ENCODE peak calls at places on chromosomes 7 and 10, in nine cellular contexts. One of them, this sample, is unnamed.

GRCh38 chr7:80869385-80869784 is 49.5 kb downstream of the SEMA3C start:
- DNase-seq in esophagus muscularis mucosa: no peak
- DNase-seq in uterus: no peak
- DNase-seq in BJ: no peak
- DNase-seq in testis: no peak
- DNase-seq in omental fat pad: no peak
- DNase-seq in A673: no peak
- DNase-seq in A549: no peak
- DNase-seq in fibroblast of the aortic adventitia: no peak
- DNase-seq in this sample: no peak

GRCh38 chr7:140719711-140720110 is 23.2 kb downstream of the NDUFB2 start:
- DNase-seq in esophagus muscularis mucosa: no peak
- DNase-seq in uterus: no peak
- DNase-seq in BJ: no peak
- DNase-seq in testis: no peak
- DNase-seq in omental fat pad: no peak
- DNase-seq in A673: no peak
- DNase-seq in A549: no peak
- DNase-seq in fibroblast of the aortic adventitia: peak; percentile 13
- DNase-seq in this sample: no peak

GRCh38 chr7:92884218-92884617 is 47.8 kb upstream of the CDK6 start:
- DNase-seq in esophagus muscularis mucosa: no peak
- DNase-seq in uterus: no peak
- DNase-seq in BJ: no peak
- DNase-seq in testis: no peak
- DNase-seq in omental fat pad: no peak
- DNase-seq in A673: no peak
- DNase-seq in A549: no peak
- DNase-seq in fibroblast of the aortic adventitia: no peak
- DNase-seq in this sample: no peak

GRCh38 chr10:27695704-27696103 is 49.9 kb downstream of the MKX start:
- DNase-seq in esophagus muscularis mucosa: no peak
- DNase-seq in uterus: no peak
- DNase-seq in BJ: no peak
- DNase-seq in testis: no peak
- DNase-seq in omental fat pad: no peak
- DNase-seq in A673: no peak
- DNase-seq in A549: no peak
- DNase-seq in fibroblast of the aortic adventitia: no peak
- DNase-seq in this sample: no peak

GRCh38 chr7:116173051-116174028 is 37.0 kb upstream of the TES start:
- DNase-seq in esophagus muscularis mucosa: no peak
- DNase-seq in uterus: no peak
- DNase-seq in BJ: no peak
- DNase-seq in testis: no peak
- DNase-seq in omental fat pad: no peak
- DNase-seq in A673: peak; percentile 84
- DNase-seq in A549: peak; percentile 21
- DNase-seq in fibroblast of the aortic adventitia: peak; percentile 81
- DNase-seq in this sample: no peak

GRCh38 chr7:88141025-88141424 is 78.8 kb downstream of the SRI start:
- DNase-seq in esophagus muscularis mucosa: no peak
- DNase-seq in uterus: no peak
- DNase-seq in BJ: no peak
- DNase-seq in testis: no peak
- DNase-seq in omental fat pad: no peak
- DNase-seq in A673: no peak
- DNase-seq in A549: no peak
- DNase-seq in fibroblast of the aortic adventitia: no peak
- DNase-seq in this sample: no peak

GRCh38 chr10:85548038-85548437 is 818.6 kb downstream of the GRID1 start:
- DNase-seq in esophagus muscularis mucosa: no peak
- DNase-seq in uterus: no peak
- DNase-seq in BJ: no peak
- DNase-seq in testis: peak; percentile 74
- DNase-seq in omental fat pad: no peak
- DNase-seq in A673: peak; percentile 57
- DNase-seq in A549: peak; percentile 43
- DNase-seq in fibroblast of the aortic adventitia: peak; percentile 2
- DNase-seq in this sample: no peak

GRCh38 chr7:99554929-99555328 is 3.0 kb upstream of the FAM200A start:
- DNase-seq in esophagus muscularis mucosa: no peak
- DNase-seq in uterus: no peak
- DNase-seq in BJ: no peak
- DNase-seq in testis: no peak
- DNase-seq in omental fat pad: no peak
- DNase-seq in A673: no peak
- DNase-seq in A549: no peak
- DNase-seq in fibroblast of the aortic adventitia: no peak
- DNase-seq in this sample: no peak

GRCh38 chr10:117746541-117747195 is 204.1 kb downstream of the EMX2 start:
- DNase-seq in esophagus muscularis mucosa: no peak
- DNase-seq in uterus: no peak
- DNase-seq in BJ: no peak
- DNase-seq in testis: no peak
- DNase-seq in omental fat pad: no peak
- DNase-seq in A673: no peak
- DNase-seq in A549: no peak
- DNase-seq in fibroblast of the aortic adventitia: no peak
- DNase-seq in this sample: no peak

GRCh38 chr10:31586708-31587107 is 267.7 kb downstream of the ZEB1 start:
- DNase-seq in esophagus muscularis mucosa: peak; percentile 91
- DNase-seq in uterus: no peak
- DNase-seq in BJ: no peak
- DNase-seq in testis: no peak
- DNase-seq in omental fat pad: no peak
- DNase-seq in A673: no peak
- DNase-seq in A549: no peak
- DNase-seq in fibroblast of the aortic adventitia: no peak
- DNase-seq in this sample: no peak

GRCh38 chr10:118729641-118730258 is 25.0 kb downstream of the CACUL1 start:
- DNase-seq in esophagus muscularis mucosa: no peak
- DNase-seq in uterus: no peak
- DNase-seq in BJ: no peak
- DNase-seq in testis: no peak
- DNase-seq in omental fat pad: no peak
- DNase-seq in A673: no peak
- DNase-seq in A549: no peak
- DNase-seq in fibroblast of the aortic adventitia: no peak
- DNase-seq in this sample: no peak

GRCh38 chr7:117084286-117084685 is 131.0 kb downstream of the ST7 start:
- DNase-seq in esophagus muscularis mucosa: no peak
- DNase-seq in uterus: no peak
- DNase-seq in BJ: no peak
- DNase-seq in testis: no peak
- DNase-seq in omental fat pad: no peak
- DNase-seq in A673: no peak
- DNase-seq in A549: no peak
- DNase-seq in fibroblast of the aortic adventitia: no peak
- DNase-seq in this sample: no peak

GRCh38 chr10:26215923-26216576 is 524 bp upstream of the GAD2 start:
- DNase-seq in esophagus muscularis mucosa: peak; percentile 90
- DNase-seq in uterus: no peak
- DNase-seq in BJ: no peak
- DNase-seq in testis: peak; percentile 42
- DNase-seq in omental fat pad: no peak
- DNase-seq in A673: peak; percentile 72
- DNase-seq in A549: peak; percentile 25
- DNase-seq in fibroblast of the aortic adventitia: no peak
- DNase-seq in this sample: no peak

GRCh38 chr7:114979388-114979787 is 57.5 kb downstream of the MDFIC start:
- DNase-seq in esophagus muscularis mucosa: no peak
- DNase-seq in uterus: peak; percentile 54
- DNase-seq in BJ: no peak
- DNase-seq in testis: no peak
- DNase-seq in omental fat pad: peak; percentile 39
- DNase-seq in A673: no peak
- DNase-seq in A549: no peak
- DNase-seq in fibroblast of the aortic adventitia: peak; percentile 93
- DNase-seq in this sample: peak; percentile 62

GRCh38 chr10:1809139-1809755 is 71.9 kb upstream of the ADARB2 start:
- DNase-seq in esophagus muscularis mucosa: no peak
- DNase-seq in uterus: no peak
- DNase-seq in BJ: no peak
- DNase-seq in testis: peak; percentile 57
- DNase-seq in omental fat pad: no peak
- DNase-seq in A673: no peak
- DNase-seq in A549: no peak
- DNase-seq in fibroblast of the aortic adventitia: no peak
- DNase-seq in this sample: no peak

DNA sequence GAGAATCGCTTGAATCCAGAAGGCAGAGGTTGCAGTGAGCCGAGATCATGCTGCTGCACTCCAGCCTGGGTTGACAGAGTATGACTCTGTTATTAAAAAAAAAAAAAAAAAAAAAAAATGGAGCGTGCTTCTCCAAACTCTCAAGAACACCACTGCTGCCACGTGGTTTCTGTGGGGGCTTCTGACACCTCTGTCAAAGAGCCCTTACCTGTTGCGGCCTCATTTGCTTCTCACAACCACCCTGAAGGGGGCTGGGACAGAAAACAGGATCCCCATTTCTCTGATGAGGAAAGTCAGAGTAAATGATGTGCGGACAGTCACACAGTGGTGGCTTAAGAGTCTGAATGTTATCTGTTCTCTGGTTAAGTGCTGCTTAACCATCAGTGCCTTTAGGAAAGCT is 95.3 kb downstream of the RNF216 start:
- DNase-seq in esophagus muscularis mucosa: no peak
- DNase-seq in uterus: no peak
- DNase-seq in BJ: no peak
- DNase-seq in testis: no peak
- DNase-seq in omental fat pad: no peak
- DNase-seq in A673: no peak
- DNase-seq in A549: no peak
- DNase-seq in fibroblast of the aortic adventitia: no peak
- DNase-seq in this sample: no peak
- TF ChIP-seq CTCF in esophagus muscularis mucosa: no peak
- TF ChIP-seq CTCF in uterus: no peak
- TF ChIP-seq CTCF in BJ: no peak
- TF ChIP-seq CTCF in testis: no peak
- TF ChIP-seq CTCF in omental fat pad: no peak
- TF ChIP-seq CTCF in A673: no peak
- TF ChIP-seq CTCF in A549: no peak
- TF ChIP-seq CTCF in fibroblast of the aortic adventitia: no peak
- TF ChIP-seq CTCF in this sample: no peak

DNA sequence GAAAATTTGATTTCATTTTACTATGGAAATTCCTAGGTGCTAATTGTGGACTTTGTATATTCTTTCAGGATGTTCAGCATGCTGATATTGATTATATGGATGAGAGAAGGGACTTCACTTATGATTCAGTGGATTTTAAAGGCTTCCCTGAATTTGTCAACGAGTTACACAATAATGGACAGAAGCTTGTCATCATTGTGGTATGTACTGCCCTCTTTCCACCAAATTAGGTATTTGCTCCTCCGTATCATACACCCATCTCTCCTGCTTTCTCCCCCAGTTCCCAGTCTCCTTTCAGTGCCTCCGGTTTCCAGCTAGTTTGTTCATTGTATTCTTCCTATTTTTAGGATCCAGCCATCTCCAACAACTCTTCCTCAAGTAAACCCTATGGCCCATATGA is 34.6 kb downstream of the MGAM start:
- DNase-seq in esophagus muscularis mucosa: no peak
- DNase-seq in uterus: no peak
- DNase-seq in BJ: no peak
- DNase-seq in testis: no peak
- DNase-seq in omental fat pad: no peak
- DNase-seq in A673: no peak
- DNase-seq in A549: no peak
- DNase-seq in fibroblast of the aortic adventitia: peak; percentile 17
- DNase-seq in this sample: no peak
- TF ChIP-seq CTCF in esophagus muscularis mucosa: no peak
- TF ChIP-seq CTCF in uterus: no peak
- TF ChIP-seq CTCF in BJ: no peak
- TF ChIP-seq CTCF in testis: no peak
- TF ChIP-seq CTCF in omental fat pad: no peak
- TF ChIP-seq CTCF in A673: no peak
- TF ChIP-seq CTCF in A549: peak; percentile 6
- TF ChIP-seq CTCF in fibroblast of the aortic adventitia: no peak
- TF ChIP-seq CTCF in this sample: no peak

GRCh38 chr7:129494041-129494440 is 8.3 kb upstream of the SMKR1 start:
- DNase-seq in esophagus muscularis mucosa: no peak
- DNase-seq in uterus: no peak
- DNase-seq in BJ: peak; percentile 89
- DNase-seq in testis: no peak
- DNase-seq in omental fat pad: no peak
- DNase-seq in A673: no peak
- DNase-seq in A549: no peak
- DNase-seq in fibroblast of the aortic adventitia: peak; percentile 86
- DNase-seq in this sample: no peak

GRCh38 chr7:129496653-129497052 is 5.7 kb upstream of the SMKR1 start:
- DNase-seq in esophagus muscularis mucosa: no peak
- DNase-seq in uterus: no peak
- DNase-seq in BJ: no peak
- DNase-seq in testis: no peak
- DNase-seq in omental fat pad: no peak
- DNase-seq in A673: no peak
- DNase-seq in A549: no peak
- DNase-seq in fibroblast of the aortic adventitia: no peak
- DNase-seq in this sample: no peak

GRCh38 chr7:129495987-129496386 is 6.3 kb upstream of the SMKR1 start:
- DNase-seq in esophagus muscularis mucosa: no peak
- DNase-seq in uterus: no peak
- DNase-seq in BJ: no peak
- DNase-seq in testis: no peak
- DNase-seq in omental fat pad: no peak
- DNase-seq in A673: no peak
- DNase-seq in A549: no peak
- DNase-seq in fibroblast of the aortic adventitia: no peak
- DNase-seq in this sample: no peak

GRCh38 chr7:129492406-129492805 is 9.9 kb upstream of the SMKR1 start:
- DNase-seq in esophagus muscularis mucosa: no peak
- DNase-seq in uterus: no peak
- DNase-seq in BJ: no peak
- DNase-seq in testis: no peak
- DNase-seq in omental fat pad: no peak
- DNase-seq in A673: no peak
- DNase-seq in A549: no peak
- DNase-seq in fibroblast of the aortic adventitia: no peak
- DNase-seq in this sample: no peak

GRCh38 chr7:129493555-129493954 is 8.8 kb upstream of the SMKR1 start:
- DNase-seq in esophagus muscularis mucosa: no peak
- DNase-seq in uterus: no peak
- DNase-seq in BJ: no peak
- DNase-seq in testis: no peak
- DNase-seq in omental fat pad: no peak
- DNase-seq in A673: no peak
- DNase-seq in A549: no peak
- DNase-seq in fibroblast of the aortic adventitia: peak; percentile 42
- DNase-seq in this sample: no peak
- TF ChIP-seq CTCF in esophagus muscularis mucosa: no peak
- TF ChIP-seq CTCF in uterus: no peak
- TF ChIP-seq CTCF in BJ: peak; percentile 38
- TF ChIP-seq CTCF in testis: no peak
- TF ChIP-seq CTCF in omental fat pad: no peak
- TF ChIP-seq CTCF in A673: peak; percentile 29
- TF ChIP-seq CTCF in A549: no peak
- TF ChIP-seq CTCF in fibroblast of the aortic adventitia: peak; percentile 32
- TF ChIP-seq CTCF in this sample: no peak

GRCh38 chr7:118264836-118265235 is 40.3 kb downstream of the ANKRD7 start:
- DNase-seq in esophagus muscularis mucosa: no peak
- DNase-seq in uterus: no peak
- DNase-seq in BJ: no peak
- DNase-seq in testis: no peak
- DNase-seq in omental fat pad: no peak
- DNase-seq in A673: no peak
- DNase-seq in A549: no peak
- DNase-seq in fibroblast of the aortic adventitia: no peak
- DNase-seq in this sample: no peak

GRCh38 chr7:118259115-118259514 is 34.6 kb downstream of the ANKRD7 start:
- DNase-seq in esophagus muscularis mucosa: no peak
- DNase-seq in uterus: no peak
- DNase-seq in BJ: no peak
- DNase-seq in testis: no peak
- DNase-seq in omental fat pad: no peak
- DNase-seq in A673: no peak
- DNase-seq in A549: no peak
- DNase-seq in fibroblast of the aortic adventitia: peak; percentile 4
- DNase-seq in this sample: no peak
- TF ChIP-seq CTCF in esophagus muscularis mucosa: no peak
- TF ChIP-seq CTCF in uterus: no peak
- TF ChIP-seq CTCF in BJ: no peak
- TF ChIP-seq CTCF in testis: no peak
- TF ChIP-seq CTCF in omental fat pad: no peak
- TF ChIP-seq CTCF in A673: peak; percentile 52
- TF ChIP-seq CTCF in A549: peak; percentile 18
- TF ChIP-seq CTCF in fibroblast of the aortic adventitia: no peak
- TF ChIP-seq CTCF in this sample: no peak